ENCODE peak calls at places on chromosomes 16 and 17, in seven cellular contexts. Q is WERI-Rb-1, W is bronchial epithelial cell, R is HFFc6, A is tibial nerve, Y is sigmoid colon, C is fibroblast of villous mesenchyme. I is an unnamed sample.

GRCh38 chr17:82278786-82279379 is 5.4 kb upstream of the CSNK1D start:
- DNase-seq in W (no peak), Y (no peak), C (no peak), Q (no peak), A (no peak), R (no peak), I (no peak)

GRCh38 chr17:45869676-45870341 is 24.5 kb upstream of the MAPT start:
- DNase-seq in Q (no peak), C (no peak), R (no peak), W (no peak), Y (no peak), A (no peak), I (no peak)

GRCh38 chr16:1311212-1311737 is 1.8 kb downstream of the UBE2I start:
- DNase-seq in R (no peak), A (no peak), Y (no peak), C (no peak), W (no peak), Q (no peak), I (no peak)

GRCh38 chr17:55783684-55784245 is 32.9 kb downstream of the PCTP start:
- DNase-seq in C (peak; percentile 90), Y (peak; percentile 88), A (peak; percentile 58), Q (peak; percentile 82), R (peak; percentile 4), W (no peak), I (no peak)

GRCh38 chr17:78432226-78432894 is 53.9 kb downstream of the PGS1 start:
- DNase-seq in Q (no peak), Y (no peak), C (no peak), A (no peak), R (no peak), W (no peak), I (no peak)

GRCh38 chr16:20734056-20734455 is 7.6 kb downstream of the THUMPD1 start:
- DNase-seq in Y (no peak), A (no peak), C (peak; percentile 11), Q (no peak), R (no peak), W (no peak), I (no peak)

GRCh38 chr17:56478836-56479447 is 114.6 kb upstream of the NOG start:
- DNase-seq in Y (no peak), W (peak; percentile 41), R (peak; percentile 20), A (peak; percentile 28), Q (peak; percentile 24), C (peak; percentile 15), I (peak; percentile 20)

GRCh38 chr17:79838541-79839274 is 532 bp downstream of the CBX4 start:
- DNase-seq in C (peak; percentile 55), W (peak; percentile 23), Y (no peak), R (peak; percentile 52), Q (peak; percentile 68), A (no peak), I (peak; percentile 53)

DNA sequence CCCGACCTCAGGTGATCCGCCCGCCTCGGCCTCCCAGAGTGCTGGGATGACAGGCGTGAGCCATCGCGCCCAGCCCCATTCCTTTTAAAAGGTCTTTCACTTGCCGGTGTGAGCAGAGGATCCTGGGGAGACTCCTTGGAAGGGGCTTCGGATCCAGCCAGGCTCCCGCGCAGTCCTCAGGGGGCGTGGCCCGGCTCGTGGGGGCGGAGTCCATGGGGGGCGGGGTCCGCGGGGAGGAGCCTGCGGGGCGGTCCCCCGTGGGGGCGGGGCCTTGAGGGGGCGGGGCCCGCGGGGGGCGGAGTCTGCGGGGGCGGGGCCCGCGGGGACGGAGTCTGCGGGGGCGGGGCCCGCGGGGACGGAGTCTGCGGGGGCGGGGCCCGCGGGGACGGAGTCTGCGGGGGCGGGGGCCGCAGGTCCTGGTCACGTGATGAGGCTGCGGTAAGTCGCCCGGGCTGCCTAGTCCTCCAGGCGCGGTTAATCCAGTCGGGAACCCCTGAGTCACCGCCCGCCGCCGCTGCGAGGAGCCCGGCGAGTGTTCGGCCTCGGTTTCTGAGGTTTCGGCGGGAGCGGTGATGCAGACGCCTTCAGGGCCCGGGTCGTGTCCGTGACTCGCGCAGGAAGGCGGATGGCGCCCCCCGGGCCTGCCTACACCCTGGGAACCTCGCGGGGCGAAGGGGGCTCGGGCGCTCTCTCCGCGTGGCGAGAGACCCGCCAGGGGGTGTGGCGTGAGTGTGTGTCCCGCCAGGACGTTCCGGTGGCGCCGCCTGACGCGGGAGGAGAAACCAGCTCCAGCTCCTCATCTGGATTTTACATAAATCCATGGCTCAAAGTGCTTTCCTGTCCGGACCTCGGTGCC is 23.6 kb upstream of the ABR start:
- DNase-seq in C (peak; percentile 64), W (peak; percentile 50), Q (peak; percentile 88), R (peak; percentile 45), Y (peak; percentile 90), A (peak; percentile 60), I (peak; percentile 78)
- TF ChIP-seq CTCF in C (peak; percentile 13), W (peak; percentile 1), Q (peak; percentile 15), R (no peak), Y (no peak), A (no peak), I (no peak)

DNA sequence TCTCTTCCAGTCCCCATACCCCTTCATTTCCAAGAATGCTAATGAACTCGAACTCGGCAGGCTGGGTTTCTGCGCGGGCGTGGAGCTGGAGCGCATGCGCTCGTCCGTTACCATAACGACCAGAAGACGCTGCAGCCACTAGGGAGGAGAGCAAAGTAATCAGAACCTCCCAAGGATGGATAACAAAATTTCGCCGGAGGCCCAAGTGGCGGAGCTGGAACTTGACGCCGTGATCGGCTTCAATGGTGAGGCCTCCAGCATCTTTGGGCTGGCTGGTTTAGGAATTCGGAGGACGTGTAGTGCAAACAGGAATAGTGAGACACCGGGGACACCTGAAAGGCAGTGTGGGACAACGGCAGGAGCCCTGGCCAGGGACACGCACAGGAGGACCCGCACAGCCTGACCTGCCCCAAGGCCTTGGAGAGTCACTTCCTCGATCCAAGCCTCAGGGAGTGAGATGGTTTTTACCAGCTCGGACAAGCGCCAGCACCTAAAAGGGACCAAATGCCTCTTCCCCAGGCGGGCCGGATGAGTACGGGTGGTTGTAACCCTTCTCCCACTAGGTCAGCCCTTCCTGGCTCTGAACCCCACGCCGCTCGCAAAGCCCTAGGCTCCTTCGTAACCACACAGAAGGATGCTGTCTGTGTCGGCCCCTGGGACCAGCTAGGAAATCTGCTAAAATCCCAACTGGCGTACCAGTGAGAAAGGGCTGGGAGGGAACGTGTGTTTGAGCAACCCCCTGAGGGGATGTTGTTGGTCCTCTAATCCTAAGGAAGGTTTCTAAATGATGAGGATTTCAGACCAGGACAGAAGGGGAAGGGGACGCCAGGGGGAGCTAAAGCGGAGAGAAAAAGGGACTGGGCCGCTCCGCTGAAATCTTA is at the start of gene CFAP52:
- DNase-seq in Q (peak; percentile 80), C (peak; percentile 78), R (peak; percentile 77), A (peak; percentile 77), Y (peak; percentile 83), W (peak; percentile 63), I (peak; percentile 85)
- TF ChIP-seq CTCF in Q (peak; percentile 65), C (peak; percentile 83), R (peak; percentile 82), A (peak; percentile 58), Y (peak; percentile 50), W (peak; percentile 66), I (peak; percentile 72)

GRCh38 chr16:77599793-77600415 is 122.4 kb upstream of the NUDT7 start:
- DNase-seq in W (peak; percentile 44), Q (peak; percentile 62), R (peak; percentile 9), Y (no peak), A (peak; percentile 46), C (peak; percentile 51), I (peak; percentile 22)
- TF ChIP-seq CTCF in W (peak; percentile 66), Q (peak; percentile 74), R (peak; percentile 80), Y (peak; percentile 29), A (peak; percentile 34), C (peak; percentile 90), I (peak; percentile 76)

GRCh38 chr16:71479420-71479819 is 9.7 kb downstream of the ZNF19 start:
- DNase-seq in A (no peak), C (peak; percentile 41), Q (peak; percentile 49), R (peak; percentile 26), Y (no peak), W (peak; percentile 35), I (no peak)
- TF ChIP-seq CTCF in A (no peak), C (peak; percentile 60), Q (peak; percentile 88), R (peak; percentile 68), Y (no peak), W (peak; percentile 68), I (peak; percentile 26)

DNA sequence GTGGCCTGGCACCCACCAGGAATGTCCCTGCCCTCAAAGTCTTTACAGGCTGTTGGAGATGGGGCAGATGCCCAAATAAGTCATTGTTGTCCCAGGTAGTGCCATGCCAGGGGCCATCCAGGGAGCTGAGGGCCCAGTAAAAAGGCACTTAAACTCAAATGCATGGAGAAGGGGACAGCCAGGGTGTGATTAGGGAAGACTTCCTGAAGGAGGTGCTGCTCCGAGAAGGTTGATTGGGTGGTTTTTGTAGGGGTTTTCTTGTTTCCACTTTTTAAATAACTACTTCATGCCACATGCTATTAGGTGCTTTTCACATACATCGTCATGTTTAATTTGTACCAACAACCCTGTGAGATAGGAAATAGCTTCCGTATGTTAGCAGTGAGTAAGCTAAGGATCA is 66.9 kb downstream of the RAI1 start:
- DNase-seq in Q (no peak), A (no peak), R (no peak), Y (no peak), C (no peak), W (no peak), I (no peak)
- TF ChIP-seq CTCF in Q (peak; percentile 44), A (no peak), R (peak; percentile 38), Y (no peak), C (peak; percentile 25), W (peak; percentile 12), I (no peak)

I was measured in GM10248.